ENCODE peak calls at places on chromosomes 6 and 20, in six cellular contexts. One of them, this sample, is unnamed. For H3K4me1 and H3K9me3, the result is how much of the 10 kb centered on the place peaks cover.

GRCh38 chr6:21754891-21755290 is 161.3 kb downstream of the SOX4 start:
- DNase-seq in SK-N-SH: no peak
- DNase-seq in body of pancreas: no peak
- DNase-seq in heart right ventricle: no peak
- DNase-seq in ovary: no peak
- DNase-seq in neural progenitor cell: no peak
- DNase-seq in this sample: no peak

GRCh38 chr20:701401-702129 is 26.0 kb upstream of the SCRT2 start:
- DNase-seq in SK-N-SH: no peak
- DNase-seq in body of pancreas: peak
- DNase-seq in heart right ventricle: no peak
- DNase-seq in ovary: no peak
- DNase-seq in neural progenitor cell: no peak
- DNase-seq in this sample: no peak

GRCh38 chr6:136396908-136397307 is 107.3 kb upstream of the BCLAF1 start:
- DNase-seq in SK-N-SH: no peak
- DNase-seq in body of pancreas: no peak
- DNase-seq in heart right ventricle: no peak
- DNase-seq in ovary: no peak
- DNase-seq in neural progenitor cell: no peak
- DNase-seq in this sample: no peak

GRCh38 chr6:140744648-140745320 is 1370.3 kb upstream of the CITED2 start:
- DNase-seq in SK-N-SH: no peak
- DNase-seq in body of pancreas: no peak
- DNase-seq in heart right ventricle: no peak
- DNase-seq in ovary: no peak
- DNase-seq in neural progenitor cell: no peak
- DNase-seq in this sample: no peak

GRCh38 chr6:130183271-130184222 is 39.2 kb downstream of the SAMD3 start:
- DNase-seq in SK-N-SH: no peak
- DNase-seq in body of pancreas: no peak
- DNase-seq in heart right ventricle: no peak
- DNase-seq in ovary: no peak
- DNase-seq in neural progenitor cell: no peak
- DNase-seq in this sample: no peak

GRCh38 chr20:24389686-24390085 is 79.7 kb upstream of the SYNDIG1 start:
- DNase-seq in SK-N-SH: no peak
- DNase-seq in body of pancreas: peak
- DNase-seq in heart right ventricle: no peak
- DNase-seq in ovary: no peak
- DNase-seq in neural progenitor cell: no peak
- DNase-seq in this sample: no peak

GRCh38 chr6:16681260-16681873 is 79.9 kb downstream of the ATXN1 start:
- DNase-seq in SK-N-SH: no peak
- DNase-seq in body of pancreas: no peak
- DNase-seq in heart right ventricle: no peak
- DNase-seq in ovary: no peak
- DNase-seq in neural progenitor cell: no peak
- DNase-seq in this sample: no peak

GRCh38 chr20:20786428-20786827 is 74.0 kb upstream of the RALGAPA2 start:
- DNase-seq in SK-N-SH: no peak
- DNase-seq in body of pancreas: no peak
- DNase-seq in heart right ventricle: no peak
- DNase-seq in ovary: no peak
- DNase-seq in neural progenitor cell: no peak
- DNase-seq in this sample: no peak

GRCh38 chr6:82185948-82186347 is 61.6 kb downstream of the IBTK start:
- DNase-seq in SK-N-SH: no peak
- DNase-seq in body of pancreas: no peak
- DNase-seq in heart right ventricle: no peak
- DNase-seq in ovary: no peak
- DNase-seq in neural progenitor cell: no peak
- DNase-seq in this sample: no peak

GRCh38 chr6:137903933-137904821 is 37.1 kb downstream of the TNFAIP3 start:
- DNase-seq in SK-N-SH: no peak
- DNase-seq in body of pancreas: no peak
- DNase-seq in heart right ventricle: no peak
- DNase-seq in ovary: no peak
- DNase-seq in neural progenitor cell: no peak
- DNase-seq in this sample: no peak

GRCh38 chr6:29968130-29968529 is 25.8 kb downstream of the HLA-A start:
- DNase-seq in SK-N-SH: no peak
- DNase-seq in body of pancreas: peak
- DNase-seq in heart right ventricle: no peak
- DNase-seq in ovary: no peak
- DNase-seq in neural progenitor cell: no peak
- DNase-seq in this sample: no peak

GRCh38 chr6:158718431-158719126 is 68.7 kb downstream of the SYTL3 start:
- DNase-seq in SK-N-SH: peak
- DNase-seq in body of pancreas: peak
- DNase-seq in heart right ventricle: no peak
- DNase-seq in ovary: no peak
- DNase-seq in neural progenitor cell: peak
- DNase-seq in this sample: peak

GRCh38 chr6:168479421-168479820 is 38.4 kb downstream of the SMOC2 start:
- DNase-seq in SK-N-SH: no peak
- DNase-seq in body of pancreas: no peak
- DNase-seq in heart right ventricle: no peak
- DNase-seq in ovary: no peak
- DNase-seq in neural progenitor cell: no peak
- DNase-seq in this sample: no peak

GRCh38 chr6:33853736-33854135 is 49.9 kb upstream of the MLN start:
- DNase-seq in SK-N-SH: no peak
- DNase-seq in body of pancreas: no peak
- DNase-seq in heart right ventricle: no peak
- DNase-seq in ovary: no peak
- DNase-seq in neural progenitor cell: no peak
- DNase-seq in this sample: no peak

GRCh38 chr20:59605691-59606364 is 1.5 kb downstream of the PHACTR3 start:
- DNase-seq in SK-N-SH: peak
- DNase-seq in body of pancreas: no peak
- DNase-seq in heart right ventricle: no peak
- DNase-seq in ovary: no peak
- DNase-seq in neural progenitor cell: peak
- DNase-seq in this sample: no peak

GRCh38 chr6:134537146-134537555 is 219.2 kb upstream of the SGK1 start:
- DNase-seq in SK-N-SH: no peak
- DNase-seq in body of pancreas: no peak
- DNase-seq in heart right ventricle: no peak
- DNase-seq in ovary: no peak
- DNase-seq in neural progenitor cell: no peak
- DNase-seq in this sample: no peak

GRCh38 chr6:26660096-26660425 is 515 bp upstream of the ZNF322 start:
- DNase-seq in SK-N-SH: no peak
- DNase-seq in body of pancreas: no peak
- DNase-seq in heart right ventricle: no peak
- DNase-seq in ovary: no peak
- DNase-seq in neural progenitor cell: no peak
- DNase-seq in this sample: no peak

GRCh38 chr6:48826884-48827701 is 636.0 kb downstream of the MMUT start:
- DNase-seq in SK-N-SH: no peak
- DNase-seq in body of pancreas: no peak
- DNase-seq in heart right ventricle: no peak
- DNase-seq in ovary: no peak
- DNase-seq in neural progenitor cell: no peak
- DNase-seq in this sample: no peak

GRCh38 chr20:59972037-59972801 is 14.0 kb downstream of the CDH26 start:
- DNase-seq in SK-N-SH: no peak
- DNase-seq in body of pancreas: no peak
- DNase-seq in heart right ventricle: no peak
- DNase-seq in ovary: no peak
- DNase-seq in neural progenitor cell: no peak
- DNase-seq in this sample: no peak

GRCh38 chr6:33620158-33620583 is 951 bp upstream of the ITPR3 start:
- DNase-seq in SK-N-SH: peak
- DNase-seq in body of pancreas: peak
- DNase-seq in heart right ventricle: peak
- DNase-seq in ovary: peak
- DNase-seq in neural progenitor cell: peak
- DNase-seq in this sample: peak

GRCh38 chr6:134630468-134631180 is 312.7 kb upstream of the SGK1 start:
- DNase-seq in SK-N-SH: peak
- DNase-seq in body of pancreas: no peak
- DNase-seq in heart right ventricle: no peak
- DNase-seq in ovary: no peak
- DNase-seq in neural progenitor cell: no peak
- DNase-seq in this sample: peak

GRCh38 chr20:31738729-31739549 is at the start of gene TPX2:
- DNase-seq in SK-N-SH: peak
- DNase-seq in body of pancreas: peak
- DNase-seq in heart right ventricle: peak
- DNase-seq in ovary: peak
- DNase-seq in neural progenitor cell: peak
- DNase-seq in this sample: peak
- TF ChIP-seq CTCF in SK-N-SH: peak
- TF ChIP-seq CTCF in body of pancreas: no peak
- TF ChIP-seq CTCF in heart right ventricle: no peak
- TF ChIP-seq CTCF in ovary: no peak
- TF ChIP-seq CTCF in neural progenitor cell: peak
- TF ChIP-seq CTCF in this sample: no peak

DNA sequence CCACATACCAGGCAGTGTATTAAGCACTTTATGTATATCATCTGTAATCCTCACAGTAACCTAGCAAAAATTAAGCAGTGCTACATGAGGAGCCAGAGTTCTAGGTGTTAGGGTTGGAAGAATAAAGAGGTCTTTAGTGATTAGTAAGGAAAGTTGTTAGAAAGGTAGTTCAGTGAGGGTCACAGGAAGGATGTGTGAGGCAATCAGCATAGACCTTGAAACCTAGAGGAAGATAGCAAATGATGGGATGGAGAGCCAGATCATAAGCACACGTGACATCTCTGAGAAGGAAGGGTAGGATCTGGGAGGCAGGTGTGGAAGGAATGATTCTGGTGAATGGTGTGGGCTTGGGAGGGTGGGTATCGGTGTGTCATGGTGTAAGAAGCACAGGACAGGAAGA is 2.2 kb downstream of the KAT14 start:
- DNase-seq in SK-N-SH: no peak
- DNase-seq in body of pancreas: no peak
- DNase-seq in heart right ventricle: no peak
- DNase-seq in ovary: no peak
- DNase-seq in neural progenitor cell: no peak
- DNase-seq in this sample: no peak
- H3K4me1 ChIP-seq in SK-N-SH: under half
- H3K4me1 ChIP-seq in body of pancreas: under half
- H3K4me1 ChIP-seq in heart right ventricle: under half
- H3K4me1 ChIP-seq in ovary: under half
- H3K4me1 ChIP-seq in neural progenitor cell: under half
- H3K4me1 ChIP-seq in this sample: under half

DNA sequence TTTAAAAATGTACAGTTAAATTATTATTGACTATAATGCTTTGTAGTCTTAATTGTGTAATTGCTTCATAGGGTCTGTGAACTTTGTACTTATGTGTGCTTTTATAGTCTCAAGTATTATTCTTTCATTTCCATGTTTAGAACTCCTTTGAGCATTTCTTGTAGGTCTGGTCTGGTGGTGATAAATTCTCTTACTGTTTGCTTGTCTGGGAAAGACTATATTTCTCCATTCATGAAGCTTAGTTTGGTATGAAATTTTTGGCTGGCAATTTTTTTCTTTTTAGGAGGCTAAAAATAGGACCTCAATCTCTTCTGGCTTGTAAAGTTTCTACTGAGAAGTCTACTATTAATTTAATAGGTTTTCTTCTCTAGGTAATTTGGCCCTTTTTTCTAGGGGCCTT is 67.4 kb downstream of the CCDC170 start:
- DNase-seq in SK-N-SH: no peak
- DNase-seq in body of pancreas: no peak
- DNase-seq in heart right ventricle: no peak
- DNase-seq in ovary: no peak
- DNase-seq in neural progenitor cell: no peak
- DNase-seq in this sample: no peak
- H3K9me3 ChIP-seq in SK-N-SH: under half
- H3K9me3 ChIP-seq in body of pancreas: under half
- H3K9me3 ChIP-seq in heart right ventricle: half or more
- H3K9me3 ChIP-seq in ovary: under half
- H3K9me3 ChIP-seq in neural progenitor cell: under half
- H3K9me3 ChIP-seq in this sample: under half

GRCh38 chr20:17875981-17876385 is 92.6 kb downstream of the SNX5 start:
- DNase-seq in SK-N-SH: peak
- DNase-seq in body of pancreas: peak
- DNase-seq in heart right ventricle: no peak
- DNase-seq in ovary: peak
- DNase-seq in neural progenitor cell: peak
- DNase-seq in this sample: no peak
- TF ChIP-seq CTCF in SK-N-SH: no peak
- TF ChIP-seq CTCF in body of pancreas: no peak
- TF ChIP-seq CTCF in heart right ventricle: no peak
- TF ChIP-seq CTCF in ovary: no peak
- TF ChIP-seq CTCF in neural progenitor cell: no peak
- TF ChIP-seq CTCF in this sample: no peak

GRCh38 chr20:37231970-37232620 is 29.5 kb downstream of the GHRH start:
- DNase-seq in SK-N-SH: peak
- DNase-seq in body of pancreas: no peak
- DNase-seq in heart right ventricle: no peak
- DNase-seq in ovary: no peak
- DNase-seq in neural progenitor cell: peak
- DNase-seq in this sample: no peak

GRCh38 chr20:37233471-37234253 is 28.0 kb downstream of the GHRH start:
- DNase-seq in SK-N-SH: no peak
- DNase-seq in body of pancreas: no peak
- DNase-seq in heart right ventricle: no peak
- DNase-seq in ovary: no peak
- DNase-seq in neural progenitor cell: no peak
- DNase-seq in this sample: no peak

GRCh38 chr20:37236462-37236861 is 25.2 kb downstream of the GHRH start:
- DNase-seq in SK-N-SH: no peak
- DNase-seq in body of pancreas: no peak
- DNase-seq in heart right ventricle: peak
- DNase-seq in ovary: no peak
- DNase-seq in neural progenitor cell: no peak
- DNase-seq in this sample: no peak

GRCh38 chr20:37235065-37235464 is 26.5 kb downstream of the GHRH start:
- DNase-seq in SK-N-SH: peak
- DNase-seq in body of pancreas: no peak
- DNase-seq in heart right ventricle: no peak
- DNase-seq in ovary: no peak
- DNase-seq in neural progenitor cell: no peak
- DNase-seq in this sample: no peak

DNA sequence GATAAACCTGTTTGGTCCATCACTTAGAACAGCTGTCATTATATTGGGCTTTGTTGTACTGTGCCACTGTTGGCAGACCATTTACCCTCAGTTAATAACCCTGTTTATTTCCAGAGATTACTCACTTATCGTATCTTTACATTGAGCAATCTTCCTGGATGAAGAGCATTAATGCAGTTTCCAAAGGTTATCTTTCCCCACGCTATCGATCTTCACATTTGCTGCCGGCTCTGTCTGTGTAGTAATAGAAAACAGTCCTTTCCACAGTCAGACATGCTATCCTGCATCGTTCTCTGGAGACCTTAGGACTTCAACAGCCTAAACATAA is 27.4 kb downstream of the GHRH start:
- DNase-seq in SK-N-SH: peak
- DNase-seq in body of pancreas: no peak
- DNase-seq in heart right ventricle: no peak
- DNase-seq in ovary: no peak
- DNase-seq in neural progenitor cell: no peak
- DNase-seq in this sample: no peak
- H3K4me1 ChIP-seq in SK-N-SH: half or more
- H3K4me1 ChIP-seq in body of pancreas: under half
- H3K4me1 ChIP-seq in heart right ventricle: under half
- H3K4me1 ChIP-seq in ovary: under half
- H3K4me1 ChIP-seq in neural progenitor cell: under half
- H3K4me1 ChIP-seq in this sample: under half